ENCODE peak calls at places on chromosomes 3 and 15, in nine cellular contexts. H is activated B cell treated with CpG ODN at 0.5 μM for 24 hours; F is progenitor cell of endocrine pancreas; C is stimulated activated CD4-positive, alpha-beta T cell treated with anti-CD3 and anti-CD28 coated beads, Interleukin-4, amount 100 ng/mL, for 48 hours; E is HCT116; U is left cardiac atrium; A is C1 segment of cervical spinal cord; M is OCI-LY7; Q is posterior cingulate gyrus. V is an unnamed sample.

GRCh38 chr3:51706788-51707731 is at the start of gene GRM2:
- DNase-seq in H (peak), F (peak), C (no peak), E (no peak), U (peak), A (no peak), M (no peak), Q (peak), V (peak)

GRCh38 chr3:53011324-53011723 is 34.5 kb downstream of the SFMBT1 start:
- DNase-seq in H (no peak), F (no peak), C (no peak), E (no peak), U (no peak), A (no peak), M (no peak), Q (no peak), V (no peak)

GRCh38 chr3:55567121-55567520 is 80.0 kb upstream of the WNT5A start:
- DNase-seq in H (no peak), F (no peak), C (no peak), E (no peak), U (no peak), A (no peak), M (no peak), Q (no peak), V (no peak)

GRCh38 chr3:133413166-133414020 is 13.5 kb downstream of the BFSP2 start:
- DNase-seq in H (no peak), F (no peak), C (no peak), E (no peak), U (no peak), A (no peak), M (no peak), Q (no peak), V (peak)

GRCh38 chr3:100076544-100077529 is 37.5 kb downstream of the FILIP1L start:
- DNase-seq in H (no peak), F (no peak), C (no peak), E (no peak), U (no peak), A (no peak), M (no peak), Q (no peak), V (no peak)

GRCh38 chr3:32780735-32781210 is 37.0 kb upstream of the TRIM71 start:
- DNase-seq in H (no peak), F (peak), C (no peak), E (peak), U (peak), A (no peak), M (no peak), Q (peak), V (no peak)

GRCh38 chr3:76585794-76586392 is 454.0 kb upstream of the ROBO2 start:
- DNase-seq in H (no peak), F (no peak), C (no peak), E (no peak), U (no peak), A (no peak), M (peak), Q (no peak), V (no peak)

GRCh38 chr3:97872209-97873042 is 50.6 kb downstream of the CRYBG3 start:
- DNase-seq in H (no peak), F (no peak), C (no peak), E (no peak), U (no peak), A (no peak), M (no peak), Q (no peak), V (peak)

GRCh38 chr3:27184261-27184660 is 184.9 kb downstream of the NEK10 start:
- DNase-seq in H (no peak), F (no peak), C (no peak), E (no peak), U (no peak), A (no peak), M (no peak), Q (no peak), V (no peak)

GRCh38 chr3:42129014-42129953 is 38.1 kb downstream of the TRAK1 start:
- DNase-seq in H (no peak), F (no peak), C (no peak), E (peak), U (no peak), A (no peak), M (peak), Q (no peak), V (no peak)

GRCh38 chr3:56468184-56469106 is at the start of gene ERC2:
- DNase-seq in H (no peak), F (peak), C (no peak), E (no peak), U (peak), A (no peak), M (no peak), Q (peak), V (peak)

GRCh38 chr15:72319360-72319984 is 485 bp downstream of the CELF6 start:
- DNase-seq in H (peak), F (peak), C (peak), E (no peak), U (peak), A (peak), M (no peak), Q (peak), V (peak)

GRCh38 chr15:73704869-73705645 is 20.9 kb downstream of the CD276 start:
- DNase-seq in H (peak), F (peak), C (peak), E (no peak), U (peak), A (no peak), M (peak), Q (peak), V (peak)

GRCh38 chr3:135491478-135491877 is 474.1 kb upstream of the PPP2R3A start:
- DNase-seq in H (no peak), F (no peak), C (no peak), E (no peak), U (no peak), A (no peak), M (no peak), Q (no peak), V (no peak)

GRCh38 chr15:64685230-64685886 is 90.0 kb downstream of the RBPMS2 start:
- DNase-seq in H (no peak), F (no peak), C (no peak), E (no peak), U (no peak), A (no peak), M (no peak), Q (no peak), V (no peak)

GRCh38 chr15:29124581-29125381 is 144.8 kb downstream of the NSMCE3 start:
- DNase-seq in H (no peak), F (no peak), C (no peak), E (peak), U (peak), A (no peak), M (no peak), Q (no peak), V (no peak)

GRCh38 chr3:71389191-71389590 is 194.3 kb downstream of the FOXP1 start:
- DNase-seq in H (no peak), F (no peak), C (no peak), E (no peak), U (no peak), A (no peak), M (peak), Q (no peak), V (no peak)

GRCh38 chr3:50581459-50581842 is 12.1 kb downstream of the HEMK1 start:
- DNase-seq in H (no peak), F (no peak), C (no peak), E (no peak), U (no peak), A (no peak), M (no peak), Q (no peak), V (no peak)

GRCh38 chr15:68560501-68561113 is 18.2 kb upstream of the CORO2B start:
- DNase-seq in H (no peak), F (no peak), C (no peak), E (no peak), U (no peak), A (no peak), M (peak), Q (no peak), V (no peak)

GRCh38 chr15:44157679-44158078 is 37.4 kb downstream of the FRMD5 start:
- DNase-seq in H (no peak), F (no peak), C (no peak), E (peak), U (no peak), A (no peak), M (no peak), Q (no peak), V (no peak)

GRCh38 chr15:30904812-30905211 is 1.1 kb downstream of the FAN1 start:
- DNase-seq in H (no peak), F (no peak), C (no peak), E (no peak), U (no peak), A (no peak), M (peak), Q (no peak), V (no peak)

GRCh38 chr3:114758828-114759709 is 388.0 kb downstream of the ZBTB20 start:
- DNase-seq in H (no peak), F (no peak), C (no peak), E (no peak), U (peak), A (no peak), M (no peak), Q (peak), V (no peak)

GRCh38 chr3:127254730-127255129 is 33.1 kb downstream of the PRR20G start:
- DNase-seq in H (no peak), F (no peak), C (no peak), E (peak), U (no peak), A (no peak), M (peak), Q (no peak), V (peak)

GRCh38 chr3:41404601-41405000 is 205.3 kb downstream of the CTNNB1 start:
- DNase-seq in H (no peak), F (no peak), C (no peak), E (no peak), U (no peak), A (no peak), M (no peak), Q (no peak), V (no peak)

GRCh38 chr15:79339588-79340314 is 28.8 kb downstream of the TMED3 start:
- DNase-seq in H (no peak), F (no peak), C (no peak), E (peak), U (no peak), A (no peak), M (peak), Q (no peak), V (peak)

GRCh38 chr3:173988912-173989311 is 591.4 kb downstream of the NLGN1 start:
- DNase-seq in H (no peak), F (no peak), C (no peak), E (no peak), U (no peak), A (no peak), M (no peak), Q (no peak), V (no peak)

GRCh38 chr15:41584636-41585139 is 25.7 kb downstream of the TYRO3 start:
- DNase-seq in H (no peak), F (no peak), C (no peak), E (no peak), U (no peak), A (no peak), M (no peak), Q (no peak), V (no peak)

GRCh38 chr15:21261965-21262850 is 178.1 kb downstream of the POTEB3 start:
- DNase-seq in H (no peak), F (peak), C (no peak), E (no peak), U (peak), A (no peak), M (no peak), Q (no peak), V (no peak)

GRCh38 chr3:74546426-74546825 is 68.0 kb downstream of the CNTN3 start:
- DNase-seq in H (no peak), F (no peak), C (no peak), E (no peak), U (no peak), A (no peak), M (no peak), Q (no peak), V (no peak)

GRCh38 chr3:48851407-48851806 is 3.7 kb upstream of the PRKAR2A start:
- DNase-seq in H (no peak), F (no peak), C (no peak), E (no peak), U (no peak), A (no peak), M (peak), Q (peak), V (peak)

GRCh38 chr3:16477054-16477453 is 36.4 kb downstream of the RFTN1 start:
- DNase-seq in H (no peak), F (no peak), C (no peak), E (no peak), U (no peak), A (no peak), M (no peak), Q (no peak), V (no peak)

GRCh38 chr15:93826798-93827197 is 404.6 kb upstream of the MCTP2 start:
- DNase-seq in H (no peak), F (no peak), C (no peak), E (no peak), U (no peak), A (no peak), M (no peak), Q (no peak), V (no peak)

GRCh38 chr3:56064684-56065083 is 403.6 kb downstream of the ERC2 start:
- DNase-seq in H (no peak), F (no peak), C (no peak), E (no peak), U (no peak), A (no peak), M (no peak), Q (no peak), V (no peak)

GRCh38 chr15:31858026-31858425 is 172.3 kb upstream of the CHRNA7 start:
- DNase-seq in H (no peak), F (no peak), C (no peak), E (no peak), U (no peak), A (no peak), M (no peak), Q (no peak), V (no peak)

GRCh38 chr15:39969871-39970270 is 36.0 kb downstream of the EIF2AK4 start:
- DNase-seq in H (no peak), F (no peak), C (peak), E (peak), U (peak), A (no peak), M (no peak), Q (peak), V (peak)

GRCh38 chr3:52533623-52534280 is at the start of gene NT5DC2:
- DNase-seq in H (peak), F (peak), C (peak), E (no peak), U (peak), A (no peak), M (peak), Q (peak), V (peak)

GRCh38 chr3:135762188-135762853 is 203.2 kb upstream of the PPP2R3A start:
- DNase-seq in H (no peak), F (no peak), C (no peak), E (no peak), U (no peak), A (no peak), M (no peak), Q (no peak), V (no peak)

V was measured in Ammon's horn.